ENCODE peak calls at places on chromosomes 6 and 20, in nine cellular contexts. N is NB4, O is esophagus muscularis mucosa, G is stomach, M is H1, F is breast epithelium, I is HCT116, Y is Peyer's patch, J is IMR-90. H is an unnamed sample.

GRCh38 chr6:149683256-149683860 is 34.5 kb downstream of the LATS1 start:
- DNase-seq in I (no peak), F (no peak), Y (no peak), J (no peak), N (no peak), O (no peak), M (no peak), G (no peak), H (no peak)

GRCh38 chr6:158752613-158753012 is 66.6 kb downstream of the EZR start:
- DNase-seq in J (no peak), Y (no peak), O (no peak), M (no peak), F (no peak), G (peak; percentile 60), I (no peak), N (no peak), H (no peak)

GRCh38 chr20:3843490-3843889 is 3.1 kb upstream of the MAVS start:
- DNase-seq in J (peak; percentile 84), I (peak; percentile 43), O (no peak), Y (peak; percentile 66), F (no peak), N (peak; percentile 82), M (no peak), G (no peak), H (no peak)

GRCh38 chr6:141301779-141302178 is 830.9 kb upstream of the GJE1 start:
- DNase-seq in J (no peak), N (no peak), O (no peak), G (no peak), F (no peak), I (no peak), M (no peak), Y (no peak), H (no peak)

GRCh38 chr6:158048589-158048988 is 66.9 kb downstream of the SYNJ2 start:
- DNase-seq in G (no peak), O (no peak), F (no peak), I (no peak), N (no peak), M (no peak), J (no peak), Y (no peak), H (no peak)

GRCh38 chr6:73675466-73676098 is 20.4 kb upstream of the CD109 start:
- DNase-seq in J (peak; percentile 81), M (no peak), Y (peak; percentile 88), O (peak; percentile 94), F (peak; percentile 63), I (peak; percentile 67), N (peak; percentile 74), G (peak; percentile 77), H (peak; percentile 85)

GRCh38 chr6:129635396-129636164 is 74.4 kb downstream of the ARHGAP18 start:
- DNase-seq in O (no peak), G (no peak), M (no peak), I (no peak), Y (no peak), F (no peak), J (peak; percentile 81), N (no peak), H (no peak)

GRCh38 chr6:55758156-55758942 is 117.0 kb downstream of the BMP5 start:
- DNase-seq in Y (no peak), N (no peak), I (no peak), M (no peak), F (no peak), O (no peak), G (no peak), J (peak; percentile 91), H (peak; percentile 38)

GRCh38 chr20:51526105-51526470 is 16.4 kb downstream of the NFATC2 start:
- DNase-seq in J (no peak), I (no peak), G (no peak), M (no peak), N (no peak), F (no peak), O (no peak), Y (no peak), H (no peak)

GRCh38 chr6:401239-401993 is 9.9 kb downstream of the IRF4 start:
- DNase-seq in Y (no peak), G (no peak), F (no peak), J (no peak), O (no peak), I (no peak), M (no peak), N (no peak), H (no peak)

GRCh38 chr20:59121714-59122376 is 41.8 kb upstream of the ZNF831 start:
- DNase-seq in I (no peak), G (no peak), N (no peak), M (no peak), Y (no peak), O (no peak), J (no peak), F (no peak), H (no peak)

GRCh38 chr20:16526433-16527380 is 46.5 kb downstream of the KIF16B start:
- DNase-seq in Y (no peak), O (no peak), M (no peak), N (no peak), G (no peak), J (peak; percentile 40), F (no peak), I (no peak), H (no peak)

GRCh38 chr20:7855545-7855944 is 84.7 kb downstream of the HAO1 start:
- DNase-seq in O (no peak), J (no peak), I (no peak), Y (no peak), M (no peak), N (no peak), F (no peak), G (no peak), H (no peak)

GRCh38 chr20:7629880-7630279 is 310.4 kb downstream of the HAO1 start:
- DNase-seq in I (no peak), J (no peak), F (no peak), G (no peak), N (no peak), O (no peak), Y (no peak), M (no peak), H (no peak)

GRCh38 chr20:12970372-12970821 is 38.4 kb upstream of the SPTLC3 start:
- DNase-seq in O (no peak), F (no peak), J (peak; percentile 51), I (no peak), G (no peak), N (peak; percentile 53), Y (no peak), M (no peak), H (no peak)

GRCh38 chr6:105592329-105592728 is 189.4 kb upstream of the PREP start:
- DNase-seq in I (peak; percentile 60), F (no peak), Y (no peak), O (no peak), N (no peak), J (peak; percentile 96), G (no peak), M (no peak), H (peak; percentile 49)

GRCh38 chr6:125182237-125183018 is 28.9 kb downstream of the TPD52L1 start:
- DNase-seq in G (no peak), I (no peak), J (no peak), O (no peak), M (no peak), Y (no peak), N (no peak), F (no peak), H (no peak)

GRCh38 chr20:14343658-14344057 is 6.2 kb upstream of the FLRT3 start:
- DNase-seq in F (no peak), I (no peak), G (no peak), N (no peak), M (no peak), J (no peak), O (no peak), Y (no peak), H (no peak)

GRCh38 chr6:100269189-100269588 is 195.5 kb downstream of the SIM1 start:
- DNase-seq in G (no peak), J (peak; percentile 85), M (no peak), I (no peak), Y (no peak), O (no peak), F (no peak), N (no peak), H (no peak)

GRCh38 chr6:87918461-87918941 is 129.1 kb upstream of the SPACA1 start:
- DNase-seq in Y (no peak), I (no peak), N (no peak), M (no peak), F (no peak), J (no peak), O (no peak), G (no peak), H (no peak)

DNA sequence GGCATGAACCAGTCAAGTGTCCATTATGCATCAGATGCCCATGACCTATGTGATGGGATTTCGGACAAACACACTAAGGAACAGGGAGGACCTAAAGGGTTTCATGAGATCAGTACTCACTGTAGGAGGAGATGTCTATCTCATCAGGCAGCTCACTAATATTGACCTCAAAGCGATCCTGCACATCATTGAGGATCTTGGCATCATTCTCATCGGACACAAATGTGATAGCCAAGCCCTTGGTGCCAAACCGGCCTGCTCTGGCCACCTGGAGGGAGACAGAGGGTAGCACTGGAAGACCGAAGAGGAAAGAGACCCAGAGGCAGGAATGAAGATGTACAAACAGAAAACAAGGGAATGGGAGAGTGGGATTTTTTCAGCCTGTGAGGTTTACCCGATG is 1.9 kb downstream of the MCCD1 start:
- DNase-seq in G (no peak), Y (no peak), N (no peak), I (no peak), F (no peak), J (no peak), O (no peak), M (no peak), H (peak; percentile 59)
- TF ChIP-seq POLR2A in G (no peak), Y (no peak), N (no peak), I (no peak), F (no peak), J (no peak), O (no peak), M (peak; percentile 46), H (no peak)

DNA sequence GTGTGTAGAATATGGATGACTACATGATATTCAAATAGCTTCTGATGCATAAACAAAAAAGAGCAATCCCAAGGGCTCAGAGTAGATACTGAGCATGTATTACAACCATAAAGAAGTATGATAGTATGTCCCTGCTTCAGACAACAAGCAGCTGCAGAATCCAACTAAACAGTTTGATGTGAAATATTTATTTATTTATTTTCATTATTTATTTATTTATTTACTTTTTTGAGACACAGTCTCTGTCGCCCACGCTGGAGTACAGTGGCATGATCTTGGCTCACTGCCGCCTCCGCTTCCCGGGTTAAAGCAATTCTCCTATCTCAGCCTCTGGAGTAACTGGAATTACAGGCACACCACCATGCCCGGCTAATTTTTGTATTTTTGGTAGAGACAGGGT is 384.3 kb downstream of the KHDRBS2 start:
- DNase-seq in O (no peak), Y (no peak), G (no peak), N (no peak), M (no peak), I (no peak), J (no peak), F (no peak), H (no peak)
- H3K4me3 ChIP-seq in O (no peak overlapping the region), Y (no peak overlapping the region), G (no peak overlapping the region), N (no peak overlapping the region), M (no peak overlapping the region), I (no peak overlapping the region), J (no peak overlapping the region), F (no peak overlapping the region), H (no peak overlapping the region)

GRCh38 chr20:32777177-32777956 is 15.2 kb downstream of the DNMT3B start:
- DNase-seq in Y (no peak), F (no peak), M (no peak), G (peak; percentile 77), N (no peak), I (no peak), J (no peak), O (no peak), H (no peak)
- TF ChIP-seq POLR2A in Y (no peak), F (no peak), M (no peak), G (no peak), N (no peak), I (no peak), J (no peak), O (no peak), H (no peak)

GRCh38 chr6:15399651-15400470 is 154.0 kb downstream of the JARID2 start:
- DNase-seq in M (no peak), J (peak; percentile 82), N (peak; percentile 51), I (no peak), Y (peak; percentile 65), F (peak; percentile 61), O (peak; percentile 94), G (peak; percentile 75), H (peak; percentile 92)
- H3K4me3 ChIP-seq in M (no peak overlapping the region), J (no peak overlapping the region), N (peak overlapping the region; percentile 9), I (no peak overlapping the region), Y (peak overlapping the region; percentile 34), F (peak overlapping the region; percentile 58), O (peak overlapping the region; percentile 46), G (peak overlapping the region; percentile 32), H (no peak overlapping the region)